ENCODE peak calls at places on chromosomes 16 and 17, in nine cellular contexts. Z is activated CD8-positive, alpha-beta memory T cell treated with anti-CD3 and anti-CD28 coated beads for 1 hour; E is glutamatergic neuron; L is transverse colon; P is SK-N-DZ; J is lung; C is epithelial cell of esophagus; O is iris pigment epithelial cell; H is neural crest cell. A is an unnamed sample.

GRCh38 chr17:62860962-62861873 is 53.1 kb upstream of the MARCHF10 start:
- DNase-seq in P (no peak), J (no peak), C (peak; percentile 77), O (no peak), L (no peak), H (no peak), Z (no peak), E (no peak), A (no peak)

GRCh38 chr17:28613916-28614315 is at the start of gene RSKR:
- DNase-seq in Z (no peak), H (no peak), L (no peak), J (no peak), O (no peak), P (no peak), E (no peak), C (no peak), A (no peak)

GRCh38 chr16:23081675-23082119 is 67.6 kb downstream of the USP31 start:
- DNase-seq in C (peak; percentile 89), O (peak; percentile 66), H (no peak), Z (no peak), L (no peak), P (no peak), J (no peak), E (no peak), A (no peak)

GRCh38 chr17:66724581-66725341 is 110.2 kb upstream of the CACNG5 start:
- DNase-seq in P (no peak), E (no peak), Z (no peak), L (no peak), J (no peak), C (no peak), H (no peak), O (peak; percentile 34), A (peak; percentile 30)

GRCh38 chr16:57645691-57646387 is 17.4 kb downstream of the ADGRG1 start:
- DNase-seq in C (peak; percentile 53), J (no peak), E (no peak), P (no peak), L (no peak), H (no peak), Z (no peak), O (no peak), A (no peak)

GRCh38 chr17:56125830-56126819 is 27.1 kb upstream of the ANKFN1 start:
- DNase-seq in E (peak; percentile 24), C (peak; percentile 15), J (no peak), P (no peak), H (peak; percentile 18), O (peak; percentile 74), L (no peak), Z (no peak), A (no peak)

GRCh38 chr17:61494325-61495160 is 42.3 kb downstream of the TBX4 start:
- DNase-seq in E (no peak), Z (no peak), O (no peak), C (no peak), H (no peak), J (no peak), P (peak; percentile 89), L (no peak), A (no peak)

GRCh38 chr17:79809530-79810137 is 12.8 kb upstream of the CBX8 start:
- DNase-seq in C (no peak), O (no peak), J (no peak), E (no peak), H (no peak), P (no peak), Z (no peak), L (peak; percentile 53), A (no peak)

GRCh38 chr16:26995522-26995921 is 71.2 kb upstream of the C16orf82 start:
- DNase-seq in H (no peak), C (no peak), J (no peak), P (no peak), L (no peak), E (no peak), O (no peak), Z (no peak), A (no peak)

GRCh38 chr16:76446251-76446650 is 169.1 kb downstream of the CNTNAP4 start:
- DNase-seq in C (no peak), H (no peak), E (no peak), Z (no peak), P (peak; percentile 66), L (no peak), O (no peak), J (no peak), A (no peak)